ENCODE peak calls at places on chromosomes 5 and 9, in six cellular contexts. Q is fibroblast of lung, T is A549, C is prostate gland, A is fibroblast of pulmonary artery, I is spleen. N is an unnamed sample.

GRCh38 chr9:19113964-19114679 is 11.4 kb upstream of the HAUS6 start:
- DNase-seq in Q (no peak), T (no peak), C (no peak), A (no peak), I (no peak), N (no peak)

GRCh38 chr5:84603557-84604185 is 219.0 kb upstream of the EDIL3 start:
- DNase-seq in Q (peak), T (no peak), C (no peak), A (peak), I (no peak), N (no peak)

GRCh38 chr5:88746438-88746882 is 136.5 kb downstream of the MEF2C start:
- DNase-seq in Q (no peak), T (no peak), C (no peak), A (no peak), I (no peak), N (no peak)

GRCh38 chr9:136309101-136309801 is 5.4 kb upstream of the CCDC187 start:
- DNase-seq in Q (no peak), T (no peak), C (no peak), A (no peak), I (no peak), N (no peak)

GRCh38 chr5:78269088-78269703 is 25.3 kb downstream of the AP3B1 start:
- DNase-seq in Q (peak), T (peak), C (no peak), A (peak), I (no peak), N (no peak)

GRCh38 chr5:161022151-161022550 is 170.1 kb upstream of the ATP10B start:
- DNase-seq in Q (no peak), T (no peak), C (no peak), A (no peak), I (no peak), N (no peak)

GRCh38 chr5:159048298-159048697 is 51.4 kb downstream of the EBF1 start:
- DNase-seq in Q (no peak), T (no peak), C (no peak), A (no peak), I (no peak), N (no peak)

GRCh38 chr9:116471093-116471906 is 215.8 kb upstream of the TRIM32 start:
- DNase-seq in Q (peak), T (no peak), C (no peak), A (peak), I (no peak), N (no peak)

GRCh38 chr5:52710972-52711596 is 76.6 kb upstream of the ITGA1 start:
- DNase-seq in Q (peak), T (no peak), C (no peak), A (peak), I (no peak), N (no peak)

GRCh38 chr5:6791031-6791577 is 77.9 kb downstream of the TENT4A start:
- DNase-seq in Q (no peak), T (no peak), C (no peak), A (no peak), I (no peak), N (no peak)

GRCh38 chr5:91212336-91213092 is 170.6 kb downstream of the ARRDC3 start:
- DNase-seq in Q (peak), T (no peak), C (no peak), A (peak), I (no peak), N (no peak)

GRCh38 chr5:116626272-116626723 is 51.7 kb upstream of the SEMA6A start:
- DNase-seq in Q (peak), T (no peak), C (no peak), A (peak), I (no peak), N (no peak)

GRCh38 chr5:132816554-132816953 is 3.5 kb downstream of the SOWAHA start:
- DNase-seq in Q (no peak), T (no peak), C (no peak), A (no peak), I (no peak), N (no peak)

GRCh38 chr9:136431782-136432350 is 7.8 kb downstream of the INPP5E start:
- DNase-seq in Q (no peak), T (no peak), C (no peak), A (no peak), I (no peak), N (no peak)

GRCh38 chr5:6829150-6829784 is 116.0 kb downstream of the TENT4A start:
- DNase-seq in Q (no peak), T (no peak), C (no peak), A (no peak), I (no peak), N (no peak)

GRCh38 chr5:54887663-54888062 is 97.7 kb downstream of the ESM1 start:
- DNase-seq in Q (no peak), T (no peak), C (no peak), A (no peak), I (no peak), N (no peak)

GRCh38 chr5:168002116-168002515 is 289.3 kb upstream of the WWC1 start:
- DNase-seq in Q (no peak), T (no peak), C (no peak), A (no peak), I (no peak), N (no peak)

GRCh38 chr5:140372971-140373487 is 13.0 kb downstream of the SLC4A9 start:
- DNase-seq in Q (peak), T (peak), C (peak), A (peak), I (peak), N (peak)

GRCh38 chr5:119810217-119810616 is 180.9 kb downstream of the FAM170A start:
- DNase-seq in Q (no peak), T (no peak), C (no peak), A (no peak), I (no peak), N (peak)

GRCh38 chr9:113309204-113309813 is 6.1 kb upstream of the RNF183 start:
- DNase-seq in Q (peak), T (peak), C (peak), A (peak), I (no peak), N (peak)

GRCh38 chr5:4570047-4571015 is 569.8 kb upstream of the ADAMTS16 start:
- DNase-seq in Q (peak), T (no peak), C (no peak), A (no peak), I (no peak), N (no peak)

GRCh38 chr9:136410500-136411287 is at the start of the genes ENTR1 and PMPCA:
- DNase-seq in Q (peak), T (peak), C (peak), A (peak), I (peak), N (peak)

GRCh38 chr5:38166832-38167231 is 91.5 kb upstream of the EGFLAM start:
- DNase-seq in Q (no peak), T (no peak), C (no peak), A (no peak), I (no peak), N (no peak)

GRCh38 chr9:135613946-135614805 is 25.2 kb downstream of the GLT6D1 start:
- DNase-seq in Q (no peak), T (no peak), C (no peak), A (no peak), I (no peak), N (peak)

GRCh38 chr5:88671808-88672499 is 211.0 kb downstream of the MEF2C start:
- DNase-seq in Q (peak), T (no peak), C (no peak), A (no peak), I (no peak), N (no peak)

GRCh38 chr5:132176543-132176945 is 51.1 kb downstream of the P4HA2 start:
- DNase-seq in Q (no peak), T (no peak), C (no peak), A (no peak), I (no peak), N (no peak)

GRCh38 chr5:179357036-179357435 is 11.8 kb upstream of the ADAMTS2 start:
- DNase-seq in Q (no peak), T (no peak), C (no peak), A (peak), I (no peak), N (no peak)

GRCh38 chr9:6944093-6944551 is 186.3 kb downstream of the KDM4C start:
- DNase-seq in Q (peak), T (no peak), C (no peak), A (peak), I (no peak), N (peak)

GRCh38 chr5:66661149-66661548 is 65.0 kb downstream of the MAST4 start:
- DNase-seq in Q (peak), T (no peak), C (no peak), A (peak), I (no peak), N (no peak)

GRCh38 chr5:54519083-54519541 is 1.6 kb downstream of the SNX18 start:
- DNase-seq in Q (no peak), T (no peak), C (peak), A (no peak), I (peak), N (no peak)

GRCh38 chr5:73121109-73121443 is 701 bp downstream of the TMEM171 start:
- DNase-seq in Q (peak), T (no peak), C (no peak), A (peak), I (no peak), N (no peak)

GRCh38 chr9:104740596-104740995 is 6.9 kb upstream of the NIPSNAP3A start:
- DNase-seq in Q (peak), T (no peak), C (no peak), A (peak), I (no peak), N (no peak)

GRCh38 chr9:76414656-76415055 is 20.4 kb upstream of the RFK start:
- DNase-seq in Q (peak), T (no peak), C (no peak), A (peak), I (no peak), N (no peak)

GRCh38 chr5:127875235-127876021 is 172.2 kb downstream of the CCDC192 start:
- DNase-seq in Q (peak), T (peak), C (peak), A (peak), I (no peak), N (peak)

GRCh38 chr9:27426717-27427645 is 97.1 kb upstream of the IFNK start:
- DNase-seq in Q (peak), T (peak), C (no peak), A (peak), I (no peak), N (no peak)

GRCh38 chr5:180806351-180807011 is 3.9 kb upstream of the MGAT1 start:
- DNase-seq in Q (no peak), T (no peak), C (no peak), A (no peak), I (no peak), N (no peak)
- H3K4me3 ChIP-seq in Q (no peak), T (no peak), C (no peak), A (no peak), I (peak), N (no peak)

GRCh38 chr5:22699319-22699718 is 153.8 kb downstream of the CDH12 start:
- DNase-seq in Q (no peak), T (no peak), C (no peak), A (no peak), I (no peak), N (no peak)
- TF ChIP-seq CTCF in Q (no peak), T (no peak), C (no peak), A (no peak), I (no peak), N (peak)

GRCh38 chr5:56898213-56898612 is 11.2 kb upstream of the SETD9 start:
- DNase-seq in Q (no peak), T (no peak), C (no peak), A (no peak), I (no peak), N (no peak)

GRCh38 chr5:56900395-56900794 is 9.0 kb upstream of the SETD9 start:
- DNase-seq in Q (peak), T (no peak), C (no peak), A (peak), I (no peak), N (no peak)

GRCh38 chr5:56896761-56897160 is 12.6 kb upstream of the SETD9 start:
- DNase-seq in Q (no peak), T (no peak), C (no peak), A (no peak), I (no peak), N (no peak)

GRCh38 chr5:56900858-56901578 is 8.4 kb upstream of the SETD9 start:
- DNase-seq in Q (peak), T (peak), C (peak), A (peak), I (no peak), N (no peak)
- H3K4me3 ChIP-seq in Q (no peak), T (no peak), C (no peak), A (no peak), I (no peak), N (no peak)

DNA sequence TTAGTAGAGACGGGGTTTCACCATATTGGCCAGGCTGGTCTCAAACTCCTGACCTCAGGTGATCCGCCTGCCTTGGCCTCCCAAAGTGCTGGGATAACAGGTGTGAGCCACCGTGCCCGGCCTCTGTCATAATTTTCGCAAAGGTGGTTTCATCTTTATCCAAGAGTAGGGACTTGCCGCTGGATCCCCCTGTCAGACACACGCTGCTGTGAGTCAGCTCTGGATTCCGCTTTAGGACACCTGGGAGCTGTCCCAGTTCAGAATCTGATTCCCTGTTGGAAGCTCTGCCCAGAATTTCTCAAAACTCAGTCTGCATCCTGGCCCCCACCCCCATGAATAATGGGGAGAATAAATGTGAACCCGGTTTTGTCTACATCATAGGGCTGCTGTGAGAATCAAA is 17.9 kb upstream of the GRHPR start:
- DNase-seq in Q (no peak), T (no peak), C (no peak), A (no peak), I (no peak), N (no peak)
- TF ChIP-seq CTCF in Q (no peak), T (no peak), C (no peak), A (no peak), I (no peak), N (no peak)

GRCh38 chr9:20398511-20399338 is 223.6 kb downstream of the MLLT3 start:
- DNase-seq in Q (no peak), T (no peak), C (no peak), A (no peak), I (no peak), N (peak)
- H3K4me3 ChIP-seq in Q (no peak), T (no peak), C (no peak), A (no peak), I (no peak), N (no peak)

N was measured in LNCaP clone FGC.